ENCODE peak calls at places on chromosomes 13 and 19, in ten cellular contexts. One of them, this sample, is unnamed.
A peak's percentile ranks its signal among the peaks of the same experiment; 100 is the strongest.

GRCh38 chr19:18191640-18192062 is 1.4 kb upstream of the MPV17L2 start:
- DNase-seq in SJCRH30: no peak
- DNase-seq in right atrium auricular region: no peak
- DNase-seq in SJSA1: no peak
- DNase-seq in osteoblast: no peak
- DNase-seq in transverse colon: peak; percentile 22
- DNase-seq in tibial nerve: no peak
- DNase-seq in upper lobe of right lung: no peak
- DNase-seq in breast epithelium: no peak
- DNase-seq in uterus: no peak
- DNase-seq in this sample: no peak

GRCh38 chr19:17209126-17210036 is 5.8 kb upstream of the USE1 start:
- DNase-seq in SJCRH30: peak; percentile 84
- DNase-seq in right atrium auricular region: no peak
- DNase-seq in SJSA1: peak; percentile 80
- DNase-seq in osteoblast: peak; percentile 89
- DNase-seq in transverse colon: peak; percentile 69
- DNase-seq in tibial nerve: no peak
- DNase-seq in upper lobe of right lung: no peak
- DNase-seq in breast epithelium: no peak
- DNase-seq in uterus: no peak
- DNase-seq in this sample: no peak

GRCh38 chr19:10219678-10220077 is 11.5 kb downstream of the S1PR2 start:
- DNase-seq in SJCRH30: peak; percentile 71
- DNase-seq in right atrium auricular region: no peak
- DNase-seq in SJSA1: peak; percentile 69
- DNase-seq in osteoblast: peak; percentile 80
- DNase-seq in transverse colon: no peak
- DNase-seq in tibial nerve: no peak
- DNase-seq in upper lobe of right lung: no peak
- DNase-seq in breast epithelium: no peak
- DNase-seq in uterus: no peak
- DNase-seq in this sample: no peak

GRCh38 chr19:38003427-38004099 is 96.6 kb downstream of the SIPA1L3 start:
- DNase-seq in SJCRH30: peak; percentile 96
- DNase-seq in right atrium auricular region: peak; percentile 75
- DNase-seq in SJSA1: peak; percentile 94
- DNase-seq in osteoblast: no peak
- DNase-seq in transverse colon: peak; percentile 54
- DNase-seq in tibial nerve: peak; percentile 46
- DNase-seq in upper lobe of right lung: peak; percentile 73
- DNase-seq in breast epithelium: peak; percentile 82
- DNase-seq in uterus: peak; percentile 55
- DNase-seq in this sample: peak; percentile 80

GRCh38 chr19:47723573-47723923 is 10.3 kb downstream of the EHD2 start:
- DNase-seq in SJCRH30: peak; percentile 66
- DNase-seq in right atrium auricular region: peak; percentile 82
- DNase-seq in SJSA1: no peak
- DNase-seq in osteoblast: no peak
- DNase-seq in transverse colon: peak; percentile 59
- DNase-seq in tibial nerve: peak; percentile 55
- DNase-seq in upper lobe of right lung: peak; percentile 82
- DNase-seq in breast epithelium: no peak
- DNase-seq in uterus: peak; percentile 74
- DNase-seq in this sample: peak; percentile 87

GRCh38 chr13:40665061-40665753 is 1.2 kb downstream of the FOXO1 start:
- DNase-seq in SJCRH30: peak; percentile 44
- DNase-seq in right atrium auricular region: no peak
- DNase-seq in SJSA1: no peak
- DNase-seq in osteoblast: peak; percentile 93
- DNase-seq in transverse colon: peak; percentile 55
- DNase-seq in tibial nerve: no peak
- DNase-seq in upper lobe of right lung: peak; percentile 80
- DNase-seq in breast epithelium: no peak
- DNase-seq in uterus: peak; percentile 48
- DNase-seq in this sample: peak; percentile 69

GRCh38 chr13:93709511-93710244 is 483.1 kb downstream of the GPC6 start:
- DNase-seq in SJCRH30: no peak
- DNase-seq in right atrium auricular region: no peak
- DNase-seq in SJSA1: no peak
- DNase-seq in osteoblast: no peak
- DNase-seq in transverse colon: no peak
- DNase-seq in tibial nerve: no peak
- DNase-seq in upper lobe of right lung: no peak
- DNase-seq in breast epithelium: no peak
- DNase-seq in uterus: no peak
- DNase-seq in this sample: no peak

GRCh38 chr19:36987091-36987490 is 71.0 kb downstream of the ZNF568 start:
- DNase-seq in SJCRH30: peak; percentile 94
- DNase-seq in right atrium auricular region: no peak
- DNase-seq in SJSA1: no peak
- DNase-seq in osteoblast: no peak
- DNase-seq in transverse colon: no peak
- DNase-seq in tibial nerve: no peak
- DNase-seq in upper lobe of right lung: no peak
- DNase-seq in breast epithelium: no peak
- DNase-seq in uterus: no peak
- DNase-seq in this sample: no peak

GRCh38 chr13:113927661-113928581 is 46.0 kb downstream of the C13orf46 start:
- DNase-seq in SJCRH30: no peak
- DNase-seq in right atrium auricular region: no peak
- DNase-seq in SJSA1: peak; percentile 99
- DNase-seq in osteoblast: peak; percentile 98
- DNase-seq in transverse colon: peak; percentile 37
- DNase-seq in tibial nerve: peak; percentile 77
- DNase-seq in upper lobe of right lung: peak; percentile 55
- DNase-seq in breast epithelium: peak; percentile 85
- DNase-seq in uterus: peak; percentile 83
- DNase-seq in this sample: no peak

GRCh38 chr13:100124265-100124664 is 35.4 kb downstream of the PCCA start:
- DNase-seq in SJCRH30: no peak
- DNase-seq in right atrium auricular region: no peak
- DNase-seq in SJSA1: no peak
- DNase-seq in osteoblast: peak; percentile 43
- DNase-seq in transverse colon: no peak
- DNase-seq in tibial nerve: no peak
- DNase-seq in upper lobe of right lung: no peak
- DNase-seq in breast epithelium: no peak
- DNase-seq in uterus: no peak
- DNase-seq in this sample: no peak

GRCh38 chr19:44764975-44765948 is 12.4 kb upstream of the CBLC start:
- DNase-seq in SJCRH30: no peak
- DNase-seq in right atrium auricular region: no peak
- DNase-seq in SJSA1: no peak
- DNase-seq in osteoblast: peak; percentile 87
- DNase-seq in transverse colon: peak; percentile 84
- DNase-seq in tibial nerve: no peak
- DNase-seq in upper lobe of right lung: peak; percentile 74
- DNase-seq in breast epithelium: no peak
- DNase-seq in uterus: no peak
- DNase-seq in this sample: peak; percentile 73

DNA sequence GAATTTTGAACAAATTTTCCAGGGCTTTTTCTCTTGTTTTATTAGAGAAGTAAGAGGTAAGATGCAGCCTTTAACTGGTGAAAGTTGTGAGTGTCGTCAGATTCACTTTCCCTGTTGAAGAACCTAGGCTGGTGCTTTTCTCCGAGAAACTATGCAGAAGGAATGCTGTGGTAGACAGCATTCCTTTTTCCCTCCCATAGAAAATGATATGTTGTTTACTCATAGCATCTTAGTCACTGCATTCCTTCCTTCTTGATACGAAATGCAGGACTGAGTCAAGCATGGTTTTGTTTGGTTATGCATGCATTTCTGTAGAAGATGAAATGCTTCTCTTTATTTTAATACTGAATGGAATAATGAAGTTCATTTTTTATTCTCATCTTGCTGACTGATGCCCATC is 3.4 kb downstream of the ITGBL1 start:
- DNase-seq in SJCRH30: no peak
- DNase-seq in right atrium auricular region: no peak
- DNase-seq in SJSA1: peak; percentile 61
- DNase-seq in osteoblast: peak; percentile 87
- DNase-seq in transverse colon: no peak
- DNase-seq in tibial nerve: no peak
- DNase-seq in upper lobe of right lung: no peak
- DNase-seq in breast epithelium: no peak
- DNase-seq in uterus: no peak
- DNase-seq in this sample: no peak
- H3K4me3 ChIP-seq in SJCRH30: no peak overlapping the region
- H3K4me3 ChIP-seq in right atrium auricular region: no peak overlapping the region
- H3K4me3 ChIP-seq in SJSA1: peak overlapping the region; percentile 5
- H3K4me3 ChIP-seq in osteoblast: peak overlapping the region; percentile 42
- H3K4me3 ChIP-seq in transverse colon: no peak overlapping the region
- H3K4me3 ChIP-seq in tibial nerve: no peak overlapping the region
- H3K4me3 ChIP-seq in upper lobe of right lung: no peak overlapping the region
- H3K4me3 ChIP-seq in breast epithelium: no peak overlapping the region
- H3K4me3 ChIP-seq in uterus: no peak overlapping the region
- H3K4me3 ChIP-seq in this sample: no peak overlapping the region

GRCh38 chr19:35136977-35137702 is 1.5 kb upstream of the FXYD1 start:
- DNase-seq in SJCRH30: no peak
- DNase-seq in right atrium auricular region: no peak
- DNase-seq in SJSA1: no peak
- DNase-seq in osteoblast: peak; percentile 83
- DNase-seq in transverse colon: no peak
- DNase-seq in tibial nerve: no peak
- DNase-seq in upper lobe of right lung: no peak
- DNase-seq in breast epithelium: no peak
- DNase-seq in uterus: no peak
- DNase-seq in this sample: no peak

GRCh38 chr19:35139618-35139943 is 957 bp downstream of the FXYD1 start:
- DNase-seq in SJCRH30: no peak
- DNase-seq in right atrium auricular region: peak; percentile 72
- DNase-seq in SJSA1: no peak
- DNase-seq in osteoblast: no peak
- DNase-seq in transverse colon: no peak
- DNase-seq in tibial nerve: no peak
- DNase-seq in upper lobe of right lung: no peak
- DNase-seq in breast epithelium: no peak
- DNase-seq in uterus: no peak
- DNase-seq in this sample: no peak

GRCh38 chr19:35136231-35136630 is 1.4 kb upstream of the LGI4 start:
- DNase-seq in SJCRH30: no peak
- DNase-seq in right atrium auricular region: no peak
- DNase-seq in SJSA1: no peak
- DNase-seq in osteoblast: peak; percentile 0
- DNase-seq in transverse colon: no peak
- DNase-seq in tibial nerve: no peak
- DNase-seq in upper lobe of right lung: no peak
- DNase-seq in breast epithelium: no peak
- DNase-seq in uterus: no peak
- DNase-seq in this sample: no peak

GRCh38 chr19:35140207-35140897 is 1.7 kb downstream of the FXYD1 start:
- DNase-seq in SJCRH30: no peak
- DNase-seq in right atrium auricular region: no peak
- DNase-seq in SJSA1: no peak
- DNase-seq in osteoblast: peak; percentile 84
- DNase-seq in transverse colon: no peak
- DNase-seq in tibial nerve: no peak
- DNase-seq in upper lobe of right lung: no peak
- DNase-seq in breast epithelium: no peak
- DNase-seq in uterus: no peak
- DNase-seq in this sample: no peak

DNA sequence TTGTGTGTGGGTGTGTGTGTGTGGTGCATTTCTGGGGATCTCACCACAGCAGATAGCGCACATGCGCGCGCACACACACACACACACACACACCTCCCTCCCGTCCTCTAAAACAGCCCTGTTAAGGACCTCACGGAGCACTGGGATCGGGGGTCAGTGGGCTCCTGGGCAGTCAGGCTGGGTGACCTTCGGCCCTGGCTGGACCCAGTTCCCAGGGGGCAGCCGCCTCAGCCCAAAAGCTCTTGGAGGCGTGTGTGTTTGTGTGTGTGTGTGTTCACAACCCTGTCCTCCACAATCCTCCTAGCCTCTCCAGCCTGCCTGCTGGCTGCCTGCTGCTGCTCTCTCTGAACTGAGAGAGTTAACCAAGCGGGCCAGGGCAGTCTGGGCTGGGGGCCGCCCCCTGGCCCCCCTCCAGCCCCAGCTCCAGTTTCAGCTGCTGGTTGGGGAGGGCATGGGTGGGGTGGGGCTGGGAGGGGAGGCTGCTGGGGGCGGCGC is 272 bp upstream of the FXYD1 start:
- DNase-seq in SJCRH30: no peak
- DNase-seq in right atrium auricular region: no peak
- DNase-seq in SJSA1: no peak
- DNase-seq in osteoblast: peak; percentile 81
- DNase-seq in transverse colon: no peak
- DNase-seq in tibial nerve: no peak
- DNase-seq in upper lobe of right lung: no peak
- DNase-seq in breast epithelium: no peak
- DNase-seq in uterus: peak; percentile 84
- DNase-seq in this sample: no peak
- H3K27ac ChIP-seq in SJCRH30: no peak overlapping the region
- H3K27ac ChIP-seq in right atrium auricular region: peak overlapping the region; percentile 95
- H3K27ac ChIP-seq in SJSA1: no peak overlapping the region
- H3K27ac ChIP-seq in osteoblast: no peak overlapping the region
- H3K27ac ChIP-seq in transverse colon: peak overlapping the region; percentile 76
- H3K27ac ChIP-seq in tibial nerve: peak overlapping the region; percentile 96
- H3K27ac ChIP-seq in upper lobe of right lung: peak overlapping the region; percentile 86
- H3K27ac ChIP-seq in breast epithelium: peak overlapping the region; percentile 81
- H3K27ac ChIP-seq in uterus: peak overlapping the region; percentile 95
- H3K27ac ChIP-seq in this sample: peak overlapping the region; percentile 82

GRCh38 chr19:4914736-4915501 is 5.6 kb downstream of the UHRF1 start:
- DNase-seq in SJCRH30: peak; percentile 80
- DNase-seq in right atrium auricular region: no peak
- DNase-seq in SJSA1: peak; percentile 91
- DNase-seq in osteoblast: peak; percentile 99
- DNase-seq in transverse colon: peak; percentile 89
- DNase-seq in tibial nerve: peak; percentile 25
- DNase-seq in upper lobe of right lung: no peak
- DNase-seq in breast epithelium: no peak
- DNase-seq in uterus: no peak
- DNase-seq in this sample: peak; percentile 62
- H3K4me3 ChIP-seq in SJCRH30: no peak overlapping the region
- H3K4me3 ChIP-seq in right atrium auricular region: no peak overlapping the region
- H3K4me3 ChIP-seq in SJSA1: no peak overlapping the region
- H3K4me3 ChIP-seq in osteoblast: peak overlapping the region; percentile 44
- H3K4me3 ChIP-seq in transverse colon: no peak overlapping the region
- H3K4me3 ChIP-seq in tibial nerve: peak overlapping the region; percentile 49
- H3K4me3 ChIP-seq in upper lobe of right lung: peak overlapping the region; percentile 42
- H3K4me3 ChIP-seq in breast epithelium: peak overlapping the region; percentile 24
- H3K4me3 ChIP-seq in uterus: no peak overlapping the region
- H3K4me3 ChIP-seq in this sample: peak overlapping the region; percentile 36

GRCh38 chr13:84297246-84297645 is 415.0 kb upstream of the SLITRK1 start:
- DNase-seq in SJCRH30: no peak
- DNase-seq in right atrium auricular region: no peak
- DNase-seq in SJSA1: no peak
- DNase-seq in osteoblast: no peak
- DNase-seq in transverse colon: no peak
- DNase-seq in tibial nerve: no peak
- DNase-seq in upper lobe of right lung: no peak
- DNase-seq in breast epithelium: no peak
- DNase-seq in uterus: no peak
- DNase-seq in this sample: no peak

DNA sequence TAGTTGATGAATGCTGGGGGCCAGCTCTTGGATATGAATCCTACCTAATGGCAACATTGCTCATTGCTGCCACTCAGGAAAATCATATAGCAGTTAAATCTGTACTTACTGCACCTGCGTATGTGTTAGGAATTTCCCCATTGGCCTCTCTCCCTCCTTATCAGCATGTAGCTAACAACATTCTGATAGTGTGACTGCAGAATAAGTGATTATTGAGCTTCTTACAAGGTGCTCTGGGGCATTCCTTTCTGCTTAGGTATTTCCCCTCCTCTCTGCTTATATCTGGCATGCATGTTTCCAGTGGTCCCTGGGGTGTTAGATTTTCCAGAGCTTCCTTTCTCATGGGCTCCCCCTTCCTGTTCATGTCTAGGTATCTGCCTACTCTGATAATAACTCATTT is 414.1 kb upstream of the SLITRK1 start:
- DNase-seq in SJCRH30: no peak
- DNase-seq in right atrium auricular region: no peak
- DNase-seq in SJSA1: no peak
- DNase-seq in osteoblast: no peak
- DNase-seq in transverse colon: no peak
- DNase-seq in tibial nerve: no peak
- DNase-seq in upper lobe of right lung: no peak
- DNase-seq in breast epithelium: no peak
- DNase-seq in uterus: no peak
- DNase-seq in this sample: no peak
- H3K27ac ChIP-seq in SJCRH30: no peak overlapping the region
- H3K27ac ChIP-seq in right atrium auricular region: no peak overlapping the region
- H3K27ac ChIP-seq in SJSA1: no peak overlapping the region
- H3K27ac ChIP-seq in osteoblast: no peak overlapping the region
- H3K27ac ChIP-seq in transverse colon: no peak overlapping the region
- H3K27ac ChIP-seq in tibial nerve: no peak overlapping the region
- H3K27ac ChIP-seq in upper lobe of right lung: no peak overlapping the region
- H3K27ac ChIP-seq in breast epithelium: no peak overlapping the region
- H3K27ac ChIP-seq in uterus: no peak overlapping the region
- H3K27ac ChIP-seq in this sample: no peak overlapping the region

This sample was measured in lower lobe of right lung.